ENCODE peak calls at places on chromosomes 6 and 20, in nine cellular contexts. One of them, this sample, is unnamed.

GRCh38 chr6:138115877-138116660 is 8.8 kb upstream of the PERP start:
- DNase-seq in fibroblast of lung: peak; percentile 59
- DNase-seq in prostate gland: peak; percentile 57
- DNase-seq in breast epithelium: peak; percentile 50
- DNase-seq in lower lobe of right lung: peak; percentile 60
- DNase-seq in stomach: peak; percentile 64
- DNase-seq in uterus: peak; percentile 39
- DNase-seq in mammary epithelial cell: peak; percentile 44
- DNase-seq in upper lobe of right lung: no peak
- DNase-seq in this sample: no peak

GRCh38 chr6:63307581-63308246 is 12.1 kb downstream of the LGSN start:
- DNase-seq in stomach: no peak
- DNase-seq in lower lobe of right lung: no peak
- DNase-seq in mammary epithelial cell: peak; percentile 37
- DNase-seq in prostate gland: no peak
- DNase-seq in upper lobe of right lung: no peak
- DNase-seq in breast epithelium: no peak
- DNase-seq in uterus: no peak
- DNase-seq in fibroblast of lung: peak; percentile 11
- DNase-seq in this sample: no peak

GRCh38 chr6:163711615-163712568 is 297.4 kb downstream of the QKI start:
- DNase-seq in fibroblast of lung: no peak
- DNase-seq in mammary epithelial cell: no peak
- DNase-seq in breast epithelium: peak; percentile 43
- DNase-seq in lower lobe of right lung: peak; percentile 86
- DNase-seq in stomach: no peak
- DNase-seq in upper lobe of right lung: peak; percentile 87
- DNase-seq in uterus: peak; percentile 67
- DNase-seq in prostate gland: no peak
- DNase-seq in this sample: no peak

GRCh38 chr6:9412951-9413559 is 977.7 kb upstream of the SLC35B3 start:
- DNase-seq in lower lobe of right lung: no peak
- DNase-seq in breast epithelium: no peak
- DNase-seq in uterus: no peak
- DNase-seq in upper lobe of right lung: no peak
- DNase-seq in stomach: peak; percentile 36
- DNase-seq in fibroblast of lung: no peak
- DNase-seq in mammary epithelial cell: peak; percentile 19
- DNase-seq in prostate gland: no peak
- DNase-seq in this sample: no peak

GRCh38 chr6:101686653-101687052 is 293.1 kb downstream of the GRIK2 start:
- DNase-seq in prostate gland: no peak
- DNase-seq in stomach: no peak
- DNase-seq in lower lobe of right lung: no peak
- DNase-seq in uterus: no peak
- DNase-seq in upper lobe of right lung: no peak
- DNase-seq in breast epithelium: no peak
- DNase-seq in fibroblast of lung: no peak
- DNase-seq in mammary epithelial cell: no peak
- DNase-seq in this sample: no peak

GRCh38 chr20:39630215-39630614 is 668.1 kb downstream of the DHX35 start:
- DNase-seq in breast epithelium: no peak
- DNase-seq in upper lobe of right lung: no peak
- DNase-seq in lower lobe of right lung: no peak
- DNase-seq in prostate gland: no peak
- DNase-seq in stomach: no peak
- DNase-seq in fibroblast of lung: no peak
- DNase-seq in uterus: no peak
- DNase-seq in mammary epithelial cell: no peak
- DNase-seq in this sample: no peak

GRCh38 chr20:20427202-20427864 is 59.4 kb downstream of the INSM1 start:
- DNase-seq in stomach: no peak
- DNase-seq in prostate gland: no peak
- DNase-seq in mammary epithelial cell: no peak
- DNase-seq in upper lobe of right lung: no peak
- DNase-seq in uterus: no peak
- DNase-seq in lower lobe of right lung: no peak
- DNase-seq in breast epithelium: no peak
- DNase-seq in fibroblast of lung: no peak
- DNase-seq in this sample: no peak

GRCh38 chr6:113654396-113654795 is 202.7 kb upstream of the MARCKS start:
- DNase-seq in prostate gland: peak; percentile 91
- DNase-seq in upper lobe of right lung: peak; percentile 91
- DNase-seq in breast epithelium: peak; percentile 96
- DNase-seq in uterus: no peak
- DNase-seq in fibroblast of lung: peak; percentile 83
- DNase-seq in lower lobe of right lung: peak; percentile 89
- DNase-seq in stomach: peak; percentile 84
- DNase-seq in mammary epithelial cell: peak; percentile 99
- DNase-seq in this sample: peak; percentile 93

GRCh38 chr6:135087403-135087802 is 32.8 kb upstream of the HBS1L start:
- DNase-seq in mammary epithelial cell: no peak
- DNase-seq in prostate gland: no peak
- DNase-seq in uterus: no peak
- DNase-seq in breast epithelium: no peak
- DNase-seq in upper lobe of right lung: no peak
- DNase-seq in stomach: no peak
- DNase-seq in lower lobe of right lung: no peak
- DNase-seq in fibroblast of lung: no peak
- DNase-seq in this sample: no peak

GRCh38 chr6:12266571-12266970 is 23.6 kb upstream of the EDN1 start:
- DNase-seq in stomach: no peak
- DNase-seq in lower lobe of right lung: no peak
- DNase-seq in prostate gland: no peak
- DNase-seq in fibroblast of lung: peak; percentile 90
- DNase-seq in uterus: no peak
- DNase-seq in breast epithelium: no peak
- DNase-seq in mammary epithelial cell: peak; percentile 62
- DNase-seq in upper lobe of right lung: no peak
- DNase-seq in this sample: no peak

DNA sequence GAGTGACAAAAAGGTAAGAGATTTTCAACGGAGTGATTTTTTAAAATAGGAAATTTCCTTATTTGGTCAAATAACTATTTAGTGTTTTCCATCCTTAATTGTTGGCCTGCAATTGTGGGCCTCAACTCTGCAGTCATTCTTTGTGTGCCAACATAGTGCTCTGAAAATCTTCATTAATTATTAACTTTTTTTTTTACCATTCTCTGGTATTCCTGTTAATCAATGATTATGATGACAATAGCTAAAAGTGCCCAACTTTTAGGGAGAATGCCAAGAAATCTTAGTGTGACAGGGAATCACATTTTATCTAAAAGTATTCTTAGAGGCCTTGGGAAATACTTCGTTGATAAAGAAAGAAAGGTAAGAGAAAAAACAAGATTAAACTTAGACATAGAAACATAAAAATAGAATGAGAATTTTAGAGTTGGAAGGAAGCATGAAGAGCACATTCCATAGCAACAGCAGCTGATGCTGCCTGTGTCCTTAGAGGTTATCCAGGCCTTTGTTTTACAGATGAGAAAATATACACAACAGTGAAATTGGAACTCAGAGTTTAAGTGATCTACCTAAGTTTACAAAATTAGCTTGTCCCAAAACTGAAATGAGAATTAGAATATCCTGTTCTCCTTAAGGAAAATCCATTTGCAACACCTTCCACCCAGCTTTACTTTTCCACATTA is 1.2 kb downstream of the GPRC6A start:
- DNase-seq in fibroblast of lung: no peak
- DNase-seq in stomach: no peak
- DNase-seq in uterus: no peak
- DNase-seq in upper lobe of right lung: no peak
- DNase-seq in breast epithelium: no peak
- DNase-seq in prostate gland: no peak
- DNase-seq in lower lobe of right lung: no peak
- DNase-seq in mammary epithelial cell: no peak
- DNase-seq in this sample: no peak
- H3K27ac ChIP-seq in fibroblast of lung: no peak overlapping the region
- H3K27ac ChIP-seq in stomach: no peak overlapping the region
- H3K27ac ChIP-seq in uterus: no peak overlapping the region
- H3K27ac ChIP-seq in upper lobe of right lung: no peak overlapping the region
- H3K27ac ChIP-seq in breast epithelium: no peak overlapping the region
- H3K27ac ChIP-seq in prostate gland: no peak overlapping the region
- H3K27ac ChIP-seq in lower lobe of right lung: no peak overlapping the region
- H3K27ac ChIP-seq in mammary epithelial cell: no peak overlapping the region
- H3K27ac ChIP-seq in this sample: no peak overlapping the region

GRCh38 chr6:127319686-127320085 is 23.7 kb downstream of the ECHDC1 start:
- DNase-seq in breast epithelium: no peak
- DNase-seq in stomach: no peak
- DNase-seq in upper lobe of right lung: no peak
- DNase-seq in fibroblast of lung: peak; percentile 11
- DNase-seq in uterus: no peak
- DNase-seq in prostate gland: no peak
- DNase-seq in lower lobe of right lung: no peak
- DNase-seq in mammary epithelial cell: no peak
- DNase-seq in this sample: no peak

DNA sequence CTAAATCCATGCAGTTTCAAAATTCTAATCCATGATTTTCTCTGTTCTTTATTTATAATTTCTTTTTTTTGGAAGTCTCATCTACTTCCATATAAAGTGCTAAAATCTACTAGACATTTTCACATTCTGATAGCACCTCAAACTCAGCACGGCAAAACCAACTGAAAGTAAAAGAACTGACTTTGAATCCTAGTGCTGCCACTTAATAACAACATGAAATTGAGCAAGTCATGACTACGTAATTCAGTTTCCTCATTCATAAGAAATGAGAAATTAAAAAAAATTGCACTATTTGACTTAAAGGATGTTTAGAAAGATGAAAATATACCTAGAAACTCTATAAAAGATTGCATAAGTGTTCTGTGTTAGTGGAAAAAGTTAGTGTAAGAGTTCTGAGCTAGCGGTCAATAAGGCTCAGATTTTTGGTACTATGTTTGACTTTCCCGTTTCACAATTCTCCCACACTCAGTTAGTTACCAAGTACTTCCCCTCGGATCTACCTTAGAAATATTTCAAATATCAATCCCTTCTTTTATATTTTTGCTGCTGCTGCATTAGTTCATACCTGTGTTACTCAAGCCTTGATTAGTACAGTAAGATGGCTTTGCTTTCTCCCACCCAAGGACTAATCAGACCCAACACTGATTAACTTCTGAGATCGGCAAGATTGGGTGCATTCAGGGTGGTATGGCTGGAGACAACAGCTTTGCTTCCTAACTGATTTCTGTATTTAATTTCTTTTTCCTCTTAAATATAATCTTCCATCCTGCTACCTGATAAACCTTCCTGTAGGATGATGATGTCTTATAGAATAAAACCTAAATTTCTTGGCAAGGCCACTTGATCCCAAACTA is 25.9 kb downstream of the ECHDC1 start:
- DNase-seq in breast epithelium: no peak
- DNase-seq in prostate gland: no peak
- DNase-seq in upper lobe of right lung: no peak
- DNase-seq in lower lobe of right lung: no peak
- DNase-seq in uterus: no peak
- DNase-seq in mammary epithelial cell: no peak
- DNase-seq in fibroblast of lung: no peak
- DNase-seq in stomach: no peak
- DNase-seq in this sample: no peak
- TF ChIP-seq CTCF in breast epithelium: no peak
- TF ChIP-seq CTCF in prostate gland: no peak
- TF ChIP-seq CTCF in upper lobe of right lung: no peak
- TF ChIP-seq CTCF in lower lobe of right lung: no peak
- TF ChIP-seq CTCF in uterus: no peak
- TF ChIP-seq CTCF in mammary epithelial cell: no peak
- TF ChIP-seq CTCF in fibroblast of lung: no peak
- TF ChIP-seq CTCF in stomach: no peak
- TF ChIP-seq CTCF in this sample: no peak

DNA sequence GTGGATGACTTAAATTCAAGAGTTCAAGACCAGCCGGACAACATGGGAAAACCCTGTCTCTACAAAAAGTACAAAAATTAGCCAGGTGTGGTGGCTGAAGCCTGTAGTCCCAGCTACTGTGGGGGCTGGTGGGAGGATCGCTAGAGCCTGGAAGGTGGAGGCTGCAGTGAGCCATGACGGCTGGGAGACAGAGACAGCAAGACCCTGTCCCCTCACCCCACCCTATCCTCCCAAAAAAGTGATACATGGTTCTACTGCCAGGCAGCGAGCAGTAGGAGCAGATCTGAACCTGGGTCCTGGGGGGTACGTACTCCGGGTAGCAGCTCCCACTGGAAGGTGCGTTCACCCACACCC is 2.2 kb downstream of the PSMA7 start:
- DNase-seq in prostate gland: no peak
- DNase-seq in upper lobe of right lung: no peak
- DNase-seq in breast epithelium: no peak
- DNase-seq in lower lobe of right lung: no peak
- DNase-seq in mammary epithelial cell: no peak
- DNase-seq in stomach: no peak
- DNase-seq in fibroblast of lung: no peak
- DNase-seq in uterus: no peak
- DNase-seq in this sample: no peak
- H3K4me3 ChIP-seq in prostate gland: no peak overlapping the region
- H3K4me3 ChIP-seq in upper lobe of right lung: peak overlapping the region; percentile 83
- H3K4me3 ChIP-seq in breast epithelium: peak overlapping the region; percentile 82
- H3K4me3 ChIP-seq in lower lobe of right lung: peak overlapping the region; percentile 87
- H3K4me3 ChIP-seq in mammary epithelial cell: no peak overlapping the region
- H3K4me3 ChIP-seq in stomach: no peak overlapping the region
- H3K4me3 ChIP-seq in fibroblast of lung: no peak overlapping the region
- H3K4me3 ChIP-seq in uterus: no peak overlapping the region
- H3K4me3 ChIP-seq in this sample: peak overlapping the region; percentile 89

GRCh38 chr6:64376394-64376793 is 740.8 kb downstream of the PHF3 start:
- DNase-seq in lower lobe of right lung: no peak
- DNase-seq in breast epithelium: no peak
- DNase-seq in uterus: no peak
- DNase-seq in prostate gland: no peak
- DNase-seq in upper lobe of right lung: no peak
- DNase-seq in stomach: no peak
- DNase-seq in mammary epithelial cell: no peak
- DNase-seq in fibroblast of lung: no peak
- DNase-seq in this sample: no peak
- H3K27ac ChIP-seq in lower lobe of right lung: no peak overlapping the region
- H3K27ac ChIP-seq in breast epithelium: no peak overlapping the region
- H3K27ac ChIP-seq in uterus: no peak overlapping the region
- H3K27ac ChIP-seq in prostate gland: no peak overlapping the region
- H3K27ac ChIP-seq in upper lobe of right lung: no peak overlapping the region
- H3K27ac ChIP-seq in stomach: no peak overlapping the region
- H3K27ac ChIP-seq in mammary epithelial cell: no peak overlapping the region
- H3K27ac ChIP-seq in fibroblast of lung: no peak overlapping the region
- H3K27ac ChIP-seq in this sample: no peak overlapping the region

GRCh38 chr6:107271208-107271790 is 156.0 kb upstream of the BEND3 start:
- DNase-seq in mammary epithelial cell: no peak
- DNase-seq in breast epithelium: no peak
- DNase-seq in uterus: no peak
- DNase-seq in upper lobe of right lung: no peak
- DNase-seq in lower lobe of right lung: no peak
- DNase-seq in stomach: no peak
- DNase-seq in fibroblast of lung: no peak
- DNase-seq in prostate gland: no peak
- DNase-seq in this sample: no peak

GRCh38 chr6:107275330-107275865 is 160.1 kb upstream of the BEND3 start:
- DNase-seq in prostate gland: no peak
- DNase-seq in stomach: peak; percentile 63
- DNase-seq in uterus: no peak
- DNase-seq in mammary epithelial cell: no peak
- DNase-seq in lower lobe of right lung: no peak
- DNase-seq in upper lobe of right lung: no peak
- DNase-seq in breast epithelium: no peak
- DNase-seq in fibroblast of lung: no peak
- DNase-seq in this sample: no peak

GRCh38 chr6:107272246-107272645 is 156.9 kb upstream of the BEND3 start:
- DNase-seq in upper lobe of right lung: no peak
- DNase-seq in stomach: no peak
- DNase-seq in prostate gland: peak; percentile 56
- DNase-seq in mammary epithelial cell: no peak
- DNase-seq in fibroblast of lung: no peak
- DNase-seq in lower lobe of right lung: no peak
- DNase-seq in uterus: no peak
- DNase-seq in breast epithelium: no peak
- DNase-seq in this sample: no peak

GRCh38 chr6:107274288-107274687 is 159.0 kb upstream of the BEND3 start:
- DNase-seq in breast epithelium: no peak
- DNase-seq in uterus: no peak
- DNase-seq in mammary epithelial cell: no peak
- DNase-seq in lower lobe of right lung: no peak
- DNase-seq in stomach: no peak
- DNase-seq in prostate gland: no peak
- DNase-seq in fibroblast of lung: no peak
- DNase-seq in upper lobe of right lung: no peak
- DNase-seq in this sample: no peak
- TF ChIP-seq CTCF in breast epithelium: no peak
- TF ChIP-seq CTCF in uterus: no peak
- TF ChIP-seq CTCF in mammary epithelial cell: no peak
- TF ChIP-seq CTCF in lower lobe of right lung: no peak
- TF ChIP-seq CTCF in stomach: no peak
- TF ChIP-seq CTCF in prostate gland: no peak
- TF ChIP-seq CTCF in fibroblast of lung: no peak
- TF ChIP-seq CTCF in upper lobe of right lung: no peak
- TF ChIP-seq CTCF in this sample: no peak

This sample was measured in thoracic aorta.